ENCODE peak calls at places on chromosome 19, in four cellular contexts. F is IMR-90, W is H9, T is neuronal stem cell. O is an unnamed sample.

GRCh38 chr19:10431943-10432735 is 11.8 kb downstream of the PDE4A start:
- DNase-seq in F (no peak), W (peak; percentile 69), T (no peak), O (no peak)

GRCh38 chr19:52613299-52613906 is 24.8 kb downstream of the ZNF83 start:
- DNase-seq in W (no peak), F (no peak), T (no peak), O (no peak)

GRCh38 chr19:49997709-49998108 is 27.5 kb downstream of the VRK3 start:
- DNase-seq in F (peak; percentile 13), W (peak; percentile 75), T (no peak), O (peak; percentile 60)

GRCh38 chr19:35724560-35724959 is 6.8 kb downstream of the KMT2B start:
- DNase-seq in F (no peak), T (no peak), W (no peak), O (no peak)

GRCh38 chr19:13149628-13150186 is 468 bp downstream of the STX10 start:
- DNase-seq in T (peak; percentile 27), W (peak; percentile 61), F (no peak), O (no peak)

GRCh38 chr19:43316591-43317319 is 36.7 kb upstream of the CD177 start:
- DNase-seq in T (no peak), W (peak; percentile 92), F (peak; percentile 45), O (peak; percentile 85)

GRCh38 chr19:12840091-12841079 is 2.1 kb downstream of the MAST1 start:
- DNase-seq in F (peak; percentile 63), T (peak; percentile 98), W (peak; percentile 98), O (peak; percentile 63)

GRCh38 chr19:51096473-51097165 is 11.6 kb downstream of the CTU1 start:
- DNase-seq in F (no peak), W (no peak), T (no peak), O (no peak)

GRCh38 chr19:31253816-31254551 is 95.3 kb downstream of the TSHZ3 start:
- DNase-seq in T (no peak), W (no peak), F (peak; percentile 47), O (peak; percentile 79)

GRCh38 chr19:15466851-15467733 is 2.7 kb upstream of the RASAL3 start:
- DNase-seq in T (no peak), F (peak; percentile 43), W (no peak), O (peak; percentile 19)

GRCh38 chr19:35671818-35672217 is 5.5 kb downstream of the UPK1A start:
- DNase-seq in F (no peak), W (no peak), T (no peak), O (peak; percentile 84)

GRCh38 chr19:38744906-38745305 is 632 bp upstream of the CAPN12 start:
- DNase-seq in W (no peak), T (no peak), F (no peak), O (no peak)

GRCh38 chr19:58181902-58182576 is 822 bp upstream of the ZNF274 start:
- DNase-seq in F (no peak), T (no peak), W (peak; percentile 75), O (peak; percentile 77)

DNA sequence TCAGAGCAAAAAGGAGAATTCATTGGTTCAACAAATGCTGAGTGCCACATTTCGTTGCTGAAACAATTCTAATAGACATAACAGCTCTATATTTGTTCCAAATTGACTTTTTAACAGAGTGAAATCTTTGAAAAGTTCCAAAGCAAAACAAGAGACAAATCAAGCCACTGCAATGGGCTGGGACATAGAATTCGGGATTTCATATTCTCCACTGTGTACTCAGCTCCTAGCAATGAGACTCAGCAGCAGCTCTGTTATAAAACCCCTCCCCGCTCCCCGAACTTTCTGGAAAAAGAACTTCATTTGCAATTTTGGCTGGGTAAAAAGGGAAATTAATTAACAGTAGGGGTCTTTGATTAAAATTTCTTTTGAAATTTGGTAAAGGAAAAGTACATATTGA is 11.3 kb downstream of the RFX2 start:
- DNase-seq in W (no peak), T (no peak), F (no peak), O (no peak)
- H3K4me1 ChIP-seq in W (no peaks in the 10 kb centered on the region), T (peaks cover 24% of the 10 kb centered on the region), F (peaks cover 9% of the 10 kb centered on the region), O (no peaks in the 10 kb centered on the region)

GRCh38 chr19:17108453-17108784 is 32.8 kb downstream of the MYO9B start:
- DNase-seq in T (no peak), F (no peak), W (no peak), O (no peak)

GRCh38 chr19:17109962-17110598 is 34.5 kb downstream of the MYO9B start:
- DNase-seq in W (no peak), T (no peak), F (no peak), O (no peak)

GRCh38 chr19:17110599-17110966 is 35.0 kb downstream of the MYO9B start:
- DNase-seq in F (no peak), T (no peak), W (no peak), O (no peak)

GRCh38 chr19:17107546-17108452 is 32.2 kb downstream of the MYO9B start:
- DNase-seq in F (peak; percentile 98), W (no peak), T (no peak), O (peak; percentile 89)

GRCh38 chr19:17109300-17109699 is 33.7 kb downstream of the MYO9B start:
- DNase-seq in F (no peak), W (no peak), T (no peak), O (no peak)
- H3K4me2 ChIP-seq in F (no peak overlapping the region), W (no peak overlapping the region), T (no peak overlapping the region), O (no peak overlapping the region)

GRCh38 chr19:45098521-45099464 is 5.8 kb downstream of the PPP1R37 start:
- DNase-seq in T (no peak), F (peak; percentile 45), W (no peak), O (no peak)
- H3K79me1 ChIP-seq in T (peaks cover 22% of the 10 kb centered on the region), F (peaks cover 93% of the 10 kb centered on the region), W (no peaks in the 10 kb centered on the region), O (no peaks in the 10 kb centered on the region)

DNA sequence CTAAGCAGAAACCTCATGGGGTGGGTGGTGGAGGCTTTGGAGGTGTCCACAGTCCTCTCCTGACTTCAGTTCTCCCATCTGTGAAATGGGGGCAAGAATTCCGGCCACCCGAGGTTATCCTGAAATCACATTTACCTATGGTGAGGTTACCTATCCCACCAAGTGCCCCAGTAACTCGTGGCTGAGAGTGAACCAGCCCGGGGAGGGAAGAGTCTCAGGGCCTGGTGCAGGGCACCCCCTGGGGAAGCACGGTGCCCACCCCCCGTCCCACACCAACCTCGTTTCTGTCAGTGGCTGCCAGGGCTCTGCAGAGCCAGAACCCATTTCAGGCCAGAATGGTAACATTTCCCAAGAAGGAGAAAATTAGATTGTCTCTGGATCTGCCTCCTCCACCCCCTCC is 83.7 kb upstream of the VSTM2B start:
- DNase-seq in T (no peak), F (no peak), W (no peak), O (no peak)
- H3K4me1 ChIP-seq in T (no peaks in the 10 kb centered on the region), F (no peaks in the 10 kb centered on the region), W (no peaks in the 10 kb centered on the region), O (no peaks in the 10 kb centered on the region)

DNA sequence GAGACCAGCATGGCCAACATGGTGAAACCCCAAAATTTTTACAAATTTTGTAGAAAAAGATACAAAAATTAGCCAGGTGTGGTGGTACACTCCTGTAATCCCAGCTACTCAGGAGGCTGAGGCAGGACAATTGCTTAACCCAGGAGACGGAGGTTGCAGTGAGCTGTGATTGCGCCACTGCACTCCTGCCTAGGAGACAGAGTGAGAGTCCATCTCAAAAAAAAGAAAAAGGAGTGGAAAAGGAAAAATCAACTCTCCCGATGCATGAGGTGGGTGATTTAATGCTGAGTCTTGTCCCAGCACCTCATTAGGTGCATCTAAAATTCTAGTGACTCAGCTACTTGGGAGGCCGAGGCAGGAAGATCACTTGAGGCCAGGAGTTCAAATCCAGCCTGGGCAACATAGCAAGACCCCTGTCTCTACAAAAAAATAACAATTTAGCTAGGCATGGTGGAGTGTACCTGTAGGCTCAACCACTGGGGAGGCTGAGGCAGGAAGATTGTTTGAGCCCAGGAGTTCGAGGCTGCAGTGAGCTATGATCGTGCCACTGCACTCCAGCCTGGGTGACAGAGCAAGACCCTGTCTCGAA is 19.8 kb downstream of the GTPBP3 start:
- DNase-seq in W (no peak), T (no peak), F (no peak), O (no peak)
- H3K4me2 ChIP-seq in W (no peak overlapping the region), T (no peak overlapping the region), F (no peak overlapping the region), O (no peak overlapping the region)

DNA sequence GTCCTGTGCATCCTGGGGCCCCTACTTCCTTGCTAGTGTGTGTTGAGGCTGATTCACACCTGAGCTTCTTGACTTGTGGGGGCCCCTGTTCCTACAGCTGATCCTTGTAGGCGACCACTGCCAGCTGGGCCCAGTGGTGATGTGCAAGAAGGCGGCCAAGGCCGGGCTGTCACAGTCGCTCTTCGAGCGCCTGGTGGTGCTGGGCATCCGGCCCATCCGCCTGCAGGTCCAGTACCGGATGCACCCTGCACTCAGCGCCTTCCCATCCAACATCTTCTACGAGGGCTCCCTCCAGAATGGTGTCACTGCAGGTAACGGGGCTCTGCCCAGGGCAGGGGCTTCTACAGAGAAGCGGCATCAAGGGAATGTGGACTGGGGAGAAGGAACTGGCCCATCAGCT is 25.5 kb downstream of the UPF1 start:
- DNase-seq in T (no peak), W (no peak), F (no peak), O (no peak)
- H3K79me1 ChIP-seq in T (peaks cover 4% of the 10 kb centered on the region), W (no peaks in the 10 kb centered on the region), F (peaks cover 61% of the 10 kb centered on the region), O (no peaks in the 10 kb centered on the region)

O was measured in trophoblast cell.